ENCODE peak calls at places on chromosomes 11 and 22, in ten cellular contexts. U is adrenal gland, H is lower leg skin, M is right lobe of liver, D is IMR-90, J is uterus, Y is transverse colon, Z is spleen, S is body of pancreas, T is stomach. K is an unnamed sample.

GRCh38 chr11:28756977-28757376 is 648.8 kb downstream of the METTL15 start:
- DNase-seq in U (no peak), H (no peak), M (no peak), D (peak; percentile 89), J (no peak), Y (no peak), Z (no peak), S (no peak), T (no peak), K (no peak)

GRCh38 chr22:28424427-28425080 is 255.1 kb downstream of the TTC28 start:
- DNase-seq in U (no peak), H (no peak), M (no peak), D (peak; percentile 85), J (no peak), Y (no peak), Z (no peak), S (no peak), T (no peak), K (no peak)

GRCh38 chr11:107561688-107562087 is 3.8 kb downstream of the ALKBH8 start:
- DNase-seq in U (no peak), H (no peak), M (no peak), D (peak; percentile 34), J (no peak), Y (no peak), Z (no peak), S (no peak), T (no peak), K (no peak)

GRCh38 chr11:27839226-27839913 is 139.1 kb upstream of the BDNF start:
- DNase-seq in U (no peak), H (no peak), M (no peak), D (peak; percentile 19), J (no peak), Y (no peak), Z (no peak), S (no peak), T (no peak), K (no peak)

GRCh38 chr11:36345535-36346141 is 49.5 kb downstream of the PRR5L start:
- DNase-seq in U (no peak), H (no peak), M (no peak), D (no peak), J (no peak), Y (peak; percentile 45), Z (no peak), S (no peak), T (no peak), K (no peak)

GRCh38 chr22:17431179-17431578 is 61.9 kb downstream of the CECR2 start:
- DNase-seq in U (no peak), H (no peak), M (no peak), D (no peak), J (no peak), Y (no peak), Z (no peak), S (no peak), T (no peak), K (no peak)

GRCh38 chr11:12827929-12828812 is 153.9 kb downstream of the TEAD1 start:
- DNase-seq in U (peak; percentile 45), H (no peak), M (peak; percentile 78), D (peak; percentile 79), J (no peak), Y (peak; percentile 57), Z (no peak), S (peak; percentile 75), T (peak; percentile 56), K (no peak)

GRCh38 chr11:114377612-114378267 is 22.6 kb downstream of the C11orf71 start:
- DNase-seq in U (no peak), H (no peak), M (no peak), D (peak; percentile 87), J (no peak), Y (no peak), Z (no peak), S (no peak), T (no peak), K (no peak)

GRCh38 chr11:64306876-64307622 is 1.7 kb downstream of the ESRRA start:
- DNase-seq in U (peak; percentile 70), H (no peak), M (peak; percentile 94), D (no peak), J (no peak), Y (peak; percentile 65), Z (peak; percentile 87), S (peak; percentile 75), T (peak; percentile 44), K (no peak)

GRCh38 chr11:64305075-64305690 is at the start of gene ESRRA:
- DNase-seq in U (peak; percentile 100), H (peak; percentile 99), M (peak; percentile 100), D (peak; percentile 96), J (peak; percentile 99), Y (peak; percentile 100), Z (peak; percentile 100), S (peak; percentile 100), T (peak; percentile 100), K (peak; percentile 100)

GRCh38 chr11:64304316-64305072 is 830 bp upstream of the ESRRA start:
- DNase-seq in U (peak; percentile 93), H (peak; percentile 92), M (peak; percentile 95), D (peak; percentile 85), J (peak; percentile 86), Y (peak; percentile 97), Z (peak; percentile 98), S (peak; percentile 94), T (peak; percentile 97), K (peak; percentile 94)

GRCh38 chr11:64306563-64306875 is 1.2 kb downstream of the ESRRA start:
- DNase-seq in U (no peak), H (no peak), M (no peak), D (no peak), J (no peak), Y (no peak), Z (no peak), S (no peak), T (no peak), K (no peak)

DNA sequence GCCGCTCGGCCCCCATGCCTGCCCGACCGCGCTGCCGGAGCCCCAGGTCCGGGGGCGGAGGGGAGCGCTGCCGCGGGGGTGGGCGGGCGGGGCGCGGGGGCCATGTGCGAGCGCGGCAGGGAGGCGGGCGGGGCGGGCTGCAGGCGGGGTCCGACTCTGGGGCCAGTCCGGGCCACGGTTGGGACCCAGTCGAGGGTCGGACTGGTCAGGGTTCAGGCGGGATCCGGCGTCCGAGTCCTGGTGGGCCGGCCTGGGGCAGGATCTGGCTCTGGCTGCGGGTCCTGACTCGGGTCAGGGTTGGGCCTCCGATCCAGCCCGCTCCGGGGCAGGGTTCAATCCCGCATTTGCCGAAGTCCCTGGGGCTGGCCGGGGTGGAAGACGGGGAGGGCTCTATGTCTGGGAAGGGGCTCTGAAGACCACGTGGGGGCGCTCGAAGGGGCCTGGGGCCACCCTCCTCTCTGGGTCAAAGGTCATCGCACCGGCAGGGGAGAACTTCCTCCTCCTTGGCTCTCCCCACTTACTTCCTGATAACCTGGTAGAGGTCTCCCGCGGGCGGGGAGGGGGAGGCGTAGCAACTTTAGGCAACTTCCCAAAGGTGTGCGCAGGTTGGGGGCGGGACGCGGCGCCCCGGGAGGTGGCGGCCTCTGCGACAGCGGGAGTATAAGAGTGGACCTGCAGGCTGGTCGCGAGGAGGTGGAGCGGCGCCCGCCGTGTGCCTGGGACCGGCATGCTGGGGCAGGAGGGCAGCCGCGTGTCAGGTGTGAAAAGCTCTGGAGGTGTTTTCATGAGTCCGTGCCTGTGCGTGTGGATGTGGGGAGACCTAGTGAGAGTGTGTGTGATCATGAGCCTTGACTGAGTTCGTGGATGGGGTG is 603 bp downstream of the ESRRA start:
- DNase-seq in U (peak; percentile 75), H (peak; percentile 65), M (peak; percentile 92), D (peak; percentile 27), J (peak; percentile 66), Y (peak; percentile 89), Z (peak; percentile 95), S (peak; percentile 87), T (peak; percentile 89), K (no peak)
- TF ChIP-seq CTCF in U (no peak), H (no peak), M (peak; percentile 26), D (peak; percentile 37), J (no peak), Y (no peak), Z (peak; percentile 12), S (peak; percentile 32), T (no peak), K (no peak)

GRCh38 chr11:96101146-96101545 is 177.2 kb upstream of the MTMR2 start:
- DNase-seq in U (no peak), H (no peak), M (no peak), D (no peak), J (no peak), Y (no peak), Z (no peak), S (no peak), T (no peak), K (no peak)

GRCh38 chr11:96103102-96103501 is 179.2 kb upstream of the MTMR2 start:
- DNase-seq in U (no peak), H (no peak), M (no peak), D (peak; percentile 23), J (no peak), Y (no peak), Z (no peak), S (no peak), T (no peak), K (no peak)

GRCh38 chr11:96105197-96105895 is 181.4 kb upstream of the MTMR2 start:
- DNase-seq in U (no peak), H (no peak), M (no peak), D (no peak), J (no peak), Y (no peak), Z (no peak), S (no peak), T (no peak), K (no peak)

GRCh38 chr11:96103721-96104120 is 179.8 kb upstream of the MTMR2 start:
- DNase-seq in U (no peak), H (no peak), M (no peak), D (no peak), J (no peak), Y (no peak), Z (no peak), S (no peak), T (no peak), K (no peak)

DNA sequence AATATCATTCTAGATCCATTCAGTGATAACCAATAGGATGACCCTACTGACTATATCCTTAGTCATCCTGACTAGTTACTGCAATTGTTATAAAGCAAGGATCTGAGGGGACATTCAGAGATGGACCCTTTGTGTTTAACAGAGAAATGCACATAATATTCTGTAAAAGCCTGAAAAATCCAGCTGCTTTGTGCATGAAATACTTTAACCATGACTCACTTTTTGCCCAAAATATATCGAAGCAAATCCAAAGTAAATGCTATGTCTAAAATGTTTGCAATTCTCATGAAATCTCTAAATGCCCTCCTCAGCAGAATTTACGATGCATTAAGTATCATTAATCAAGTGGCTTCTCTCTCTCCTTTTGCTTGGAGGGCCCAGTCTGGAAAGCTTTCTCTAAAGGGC is 178.8 kb upstream of the MTMR2 start:
- DNase-seq in U (no peak), H (no peak), M (no peak), D (peak; percentile 68), J (no peak), Y (no peak), Z (no peak), S (no peak), T (no peak), K (no peak)
- H3K4me3 ChIP-seq in U (no peak overlapping the region), H (no peak overlapping the region), M (no peak overlapping the region), D (no peak overlapping the region), J (no peak overlapping the region), Y (no peak overlapping the region), Z (no peak overlapping the region), S (no peak overlapping the region), T (no peak overlapping the region), K (no peak overlapping the region)

GRCh38 chr22:45036154-45036553 is 26.3 kb upstream of the PHF21B start:
- DNase-seq in U (no peak), H (no peak), M (no peak), D (peak; percentile 16), J (peak; percentile 23), Y (no peak), Z (no peak), S (no peak), T (no peak), K (no peak)

GRCh38 chr22:45033136-45033535 is 23.3 kb upstream of the PHF21B start:
- DNase-seq in U (no peak), H (no peak), M (no peak), D (no peak), J (no peak), Y (no peak), Z (no peak), S (no peak), T (no peak), K (no peak)

GRCh38 chr22:45034156-45034555 is 24.4 kb upstream of the PHF21B start:
- DNase-seq in U (no peak), H (no peak), M (no peak), D (no peak), J (no peak), Y (no peak), Z (no peak), S (no peak), T (no peak), K (no peak)

GRCh38 chr22:45031629-45032403 is 22.0 kb upstream of the PHF21B start:
- DNase-seq in U (no peak), H (no peak), M (no peak), D (no peak), J (no peak), Y (no peak), Z (no peak), S (no peak), T (no peak), K (no peak)

DNA sequence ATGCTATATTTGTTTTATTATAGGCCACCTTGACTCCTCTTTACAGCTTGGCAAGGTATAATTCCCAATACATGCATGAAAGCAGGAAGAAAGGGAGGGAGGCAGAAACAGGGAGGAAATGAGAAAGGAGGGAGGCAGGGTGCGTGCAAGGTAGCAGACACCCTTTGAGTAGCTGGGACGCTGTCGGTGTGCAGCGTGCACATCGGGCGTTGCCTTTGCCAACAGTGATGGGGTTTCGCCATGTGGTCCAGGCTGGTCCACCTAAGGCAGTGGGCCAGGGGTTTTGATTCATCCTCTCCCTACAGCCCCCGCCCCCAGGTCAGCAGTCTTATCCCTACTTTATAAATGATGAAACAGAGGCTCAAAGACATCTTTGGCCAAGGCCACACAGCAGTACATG is 25.0 kb upstream of the PHF21B start:
- DNase-seq in U (no peak), H (no peak), M (no peak), D (no peak), J (no peak), Y (no peak), Z (no peak), S (no peak), T (no peak), K (no peak)
- TF ChIP-seq POLR2A in U (no peak), H (no peak), M (no peak), D (no peak), J (no peak), Y (no peak), Z (no peak), S (no peak), T (no peak), K (no peak)

GRCh38 chr11:116840224-116840745 is 2.9 kb upstream of the APOA1 start:
- DNase-seq in U (no peak), H (no peak), M (peak; percentile 51), D (peak; percentile 36), J (no peak), Y (no peak), Z (peak; percentile 52), S (no peak), T (no peak), K (no peak)
- TF ChIP-seq CTCF in U (no peak), H (no peak), M (peak; percentile 21), D (no peak), J (no peak), Y (no peak), Z (no peak), S (no peak), T (no peak), K (no peak)